ENCODE peak calls at places on chromosomes 4 and X, in five cellular contexts. One of them, this sample, is unnamed.

GRCh38 chr4:3045500-3045850 is 28.9 kb downstream of the HTT-AS start:
- DNase-seq in brain microvascular endothelial cell: peak
- DNase-seq in foreskin fibroblast: peak
- DNase-seq in cardiac muscle cell: no peak
- DNase-seq in prostate gland: no peak
- DNase-seq in this sample: no peak

GRCh38 chr4:89420507-89420906 is 112.9 kb upstream of the GPRIN3 start:
- DNase-seq in brain microvascular endothelial cell: no peak
- DNase-seq in foreskin fibroblast: peak
- DNase-seq in cardiac muscle cell: no peak
- DNase-seq in prostate gland: no peak
- DNase-seq in this sample: peak

GRCh38 chr4:182560358-182560757 is 317.2 kb downstream of the TENM3 start:
- DNase-seq in brain microvascular endothelial cell: peak
- DNase-seq in foreskin fibroblast: no peak
- DNase-seq in cardiac muscle cell: no peak
- DNase-seq in prostate gland: no peak
- DNase-seq in this sample: no peak

GRCh38 chr4:57020467-57021101 is 41.9 kb downstream of the POLR2B start:
- DNase-seq in brain microvascular endothelial cell: peak
- DNase-seq in foreskin fibroblast: peak
- DNase-seq in cardiac muscle cell: no peak
- DNase-seq in prostate gland: no peak
- DNase-seq in this sample: peak

GRCh38 chr4:98728433-98728832 is 70.0 kb upstream of the TSPAN5 start:
- DNase-seq in brain microvascular endothelial cell: peak
- DNase-seq in foreskin fibroblast: peak
- DNase-seq in cardiac muscle cell: no peak
- DNase-seq in prostate gland: no peak
- DNase-seq in this sample: peak

GRCh38 chr4:137705171-137705783 is 173.0 kb upstream of the PCDH18 start:
- DNase-seq in brain microvascular endothelial cell: peak
- DNase-seq in foreskin fibroblast: peak
- DNase-seq in cardiac muscle cell: peak
- DNase-seq in prostate gland: no peak
- DNase-seq in this sample: peak

GRCh38 chr4:144817081-144817480 is 171.1 kb downstream of the HHIP start:
- DNase-seq in brain microvascular endothelial cell: no peak
- DNase-seq in foreskin fibroblast: no peak
- DNase-seq in cardiac muscle cell: no peak
- DNase-seq in prostate gland: no peak
- DNase-seq in this sample: no peak

GRCh38 chrX:2766921-2767320 is 15.1 kb downstream of the XG start:
- DNase-seq in brain microvascular endothelial cell: no peak
- DNase-seq in foreskin fibroblast: no peak
- DNase-seq in cardiac muscle cell: no peak
- DNase-seq in prostate gland: no peak
- DNase-seq in this sample: no peak

GRCh38 chr4:183658362-183659028 is 490 bp downstream of the RWDD4 start:
- DNase-seq in brain microvascular endothelial cell: no peak
- DNase-seq in foreskin fibroblast: peak
- DNase-seq in cardiac muscle cell: peak
- DNase-seq in prostate gland: no peak
- DNase-seq in this sample: no peak

GRCh38 chr4:172708184-172708583 is 460.4 kb upstream of the GALNT7 start:
- DNase-seq in brain microvascular endothelial cell: no peak
- DNase-seq in foreskin fibroblast: no peak
- DNase-seq in cardiac muscle cell: no peak
- DNase-seq in prostate gland: no peak
- DNase-seq in this sample: no peak

GRCh38 chr4:61994036-61994435 is 793.9 kb downstream of the ADGRL3 start:
- DNase-seq in brain microvascular endothelial cell: peak
- DNase-seq in foreskin fibroblast: peak
- DNase-seq in cardiac muscle cell: no peak
- DNase-seq in prostate gland: no peak
- DNase-seq in this sample: no peak

GRCh38 chr4:165915215-165915614 is 42.2 kb downstream of the TLL1 start:
- DNase-seq in brain microvascular endothelial cell: no peak
- DNase-seq in foreskin fibroblast: no peak
- DNase-seq in cardiac muscle cell: no peak
- DNase-seq in prostate gland: no peak
- DNase-seq in this sample: no peak

GRCh38 chrX:43380704-43381103 is 275.4 kb upstream of the MAOA start:
- DNase-seq in brain microvascular endothelial cell: no peak
- DNase-seq in foreskin fibroblast: no peak
- DNase-seq in cardiac muscle cell: no peak
- DNase-seq in prostate gland: no peak
- DNase-seq in this sample: no peak

GRCh38 chr4:7788687-7789425 is 150.8 kb downstream of the AFAP1 start:
- DNase-seq in brain microvascular endothelial cell: no peak
- DNase-seq in foreskin fibroblast: peak
- DNase-seq in cardiac muscle cell: no peak
- DNase-seq in prostate gland: no peak
- DNase-seq in this sample: no peak

GRCh38 chrX:48800574-48801280 is 1.1 kb upstream of the HDAC6 start:
- DNase-seq in brain microvascular endothelial cell: no peak
- DNase-seq in foreskin fibroblast: peak
- DNase-seq in cardiac muscle cell: no peak
- DNase-seq in prostate gland: no peak
- DNase-seq in this sample: no peak

GRCh38 chrX:84907324-84907946 is 96.2 kb upstream of the APOOL start:
- DNase-seq in brain microvascular endothelial cell: no peak
- DNase-seq in foreskin fibroblast: peak
- DNase-seq in cardiac muscle cell: peak
- DNase-seq in prostate gland: no peak
- DNase-seq in this sample: no peak
- H3K4me3 ChIP-seq in brain microvascular endothelial cell: no peak
- H3K4me3 ChIP-seq in foreskin fibroblast: no peak
- H3K4me3 ChIP-seq in cardiac muscle cell: no peak
- H3K4me3 ChIP-seq in prostate gland: no peak
- H3K4me3 ChIP-seq in this sample: no peak

GRCh38 chr4:139709660-139710059 is 44.0 kb downstream of the MGST2 start:
- DNase-seq in brain microvascular endothelial cell: no peak
- DNase-seq in foreskin fibroblast: no peak
- DNase-seq in cardiac muscle cell: no peak
- DNase-seq in prostate gland: no peak
- DNase-seq in this sample: no peak

GRCh38 chr4:139710073-139710472 is 44.5 kb downstream of the MGST2 start:
- DNase-seq in brain microvascular endothelial cell: no peak
- DNase-seq in foreskin fibroblast: no peak
- DNase-seq in cardiac muscle cell: no peak
- DNase-seq in prostate gland: no peak
- DNase-seq in this sample: no peak

GRCh38 chr4:139700568-139700967 is 34.9 kb downstream of the MGST2 start:
- DNase-seq in brain microvascular endothelial cell: no peak
- DNase-seq in foreskin fibroblast: no peak
- DNase-seq in cardiac muscle cell: no peak
- DNase-seq in prostate gland: no peak
- DNase-seq in this sample: no peak

GRCh38 chr4:139704915-139705485 is 39.4 kb downstream of the MGST2 start:
- DNase-seq in brain microvascular endothelial cell: peak
- DNase-seq in foreskin fibroblast: no peak
- DNase-seq in cardiac muscle cell: no peak
- DNase-seq in prostate gland: no peak
- DNase-seq in this sample: no peak
- TF ChIP-seq CTCF in brain microvascular endothelial cell: peak
- TF ChIP-seq CTCF in foreskin fibroblast: no peak
- TF ChIP-seq CTCF in cardiac muscle cell: peak
- TF ChIP-seq CTCF in prostate gland: no peak
- TF ChIP-seq CTCF in this sample: peak

GRCh38 chr4:130563185-130563890 is 1467.4 kb downstream of the C4orf33 start:
- DNase-seq in brain microvascular endothelial cell: peak
- DNase-seq in foreskin fibroblast: peak
- DNase-seq in cardiac muscle cell: peak
- DNase-seq in prostate gland: no peak
- DNase-seq in this sample: peak
- H3K4me3 ChIP-seq in brain microvascular endothelial cell: peak
- H3K4me3 ChIP-seq in foreskin fibroblast: peak
- H3K4me3 ChIP-seq in cardiac muscle cell: no peak
- H3K4me3 ChIP-seq in prostate gland: no peak
- H3K4me3 ChIP-seq in this sample: no peak

DNA sequence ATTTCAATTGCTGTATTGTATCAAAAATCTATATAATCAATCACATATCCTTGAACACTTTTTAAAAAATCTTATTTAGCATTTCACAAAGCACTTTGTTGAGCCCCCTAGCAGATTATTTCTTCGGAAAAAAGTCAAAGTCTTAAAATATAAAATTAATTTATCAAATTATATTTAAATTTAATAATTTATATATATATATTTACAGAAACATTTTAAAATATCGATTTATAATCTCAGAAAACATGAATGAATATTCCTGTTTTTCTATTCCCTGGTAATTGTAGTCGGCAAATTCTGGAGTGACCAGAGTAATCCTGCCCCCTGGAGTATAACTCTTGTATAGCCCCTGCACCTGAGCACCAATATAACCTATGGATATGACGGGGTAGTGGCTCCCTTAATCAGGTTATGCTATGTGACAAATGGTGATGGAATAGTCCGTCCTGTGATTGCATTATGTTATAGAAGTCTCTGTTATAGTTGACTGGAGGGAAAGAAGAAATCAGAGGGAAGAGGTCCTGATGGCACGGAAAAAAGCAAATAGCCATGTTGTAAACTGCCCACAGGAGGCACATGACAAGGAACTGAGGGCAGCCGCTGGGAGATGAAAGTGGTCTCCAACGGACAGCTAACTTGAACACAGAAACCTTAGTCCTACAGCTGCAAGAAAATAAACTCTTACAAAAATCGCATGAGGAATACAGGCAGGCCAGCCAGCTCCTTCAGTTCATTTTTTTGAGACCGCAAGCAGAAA is 1092.3 kb downstream of the ARAP2 start:
- DNase-seq in brain microvascular endothelial cell: no peak
- DNase-seq in foreskin fibroblast: no peak
- DNase-seq in cardiac muscle cell: peak
- DNase-seq in prostate gland: no peak
- DNase-seq in this sample: no peak
- TF ChIP-seq CTCF in brain microvascular endothelial cell: peak
- TF ChIP-seq CTCF in foreskin fibroblast: peak
- TF ChIP-seq CTCF in cardiac muscle cell: no peak
- TF ChIP-seq CTCF in prostate gland: no peak
- TF ChIP-seq CTCF in this sample: no peak

GRCh38 chrX:51192104-51192503 is 140.5 kb upstream of the NUDT10 start:
- DNase-seq in brain microvascular endothelial cell: no peak
- DNase-seq in foreskin fibroblast: no peak
- DNase-seq in cardiac muscle cell: no peak
- DNase-seq in prostate gland: no peak
- DNase-seq in this sample: no peak
- H3K4me3 ChIP-seq in brain microvascular endothelial cell: no peak
- H3K4me3 ChIP-seq in foreskin fibroblast: no peak
- H3K4me3 ChIP-seq in cardiac muscle cell: no peak
- H3K4me3 ChIP-seq in prostate gland: no peak
- H3K4me3 ChIP-seq in this sample: no peak

DNA sequence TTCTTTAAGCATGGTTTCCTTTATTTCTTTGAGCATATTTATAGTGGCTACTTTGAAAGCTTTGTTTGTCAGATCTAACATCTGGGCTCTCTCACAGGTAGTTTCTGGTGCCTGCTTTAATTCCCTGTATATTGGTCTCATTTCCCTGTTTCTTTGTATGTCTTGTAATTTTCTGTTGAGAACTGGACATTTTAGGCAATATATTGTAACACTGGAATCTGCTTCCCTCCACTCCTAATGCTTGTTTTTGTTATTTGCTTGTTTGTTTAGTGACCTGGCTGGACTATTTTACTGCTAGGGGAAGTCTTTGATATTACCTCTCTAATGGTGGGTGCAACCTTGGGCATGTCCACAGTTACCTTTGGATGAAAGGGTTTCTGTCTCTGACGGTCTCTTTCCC is 25.0 kb downstream of the BMPR1B start:
- DNase-seq in brain microvascular endothelial cell: no peak
- DNase-seq in foreskin fibroblast: no peak
- DNase-seq in cardiac muscle cell: no peak
- DNase-seq in prostate gland: no peak
- DNase-seq in this sample: no peak
- TF ChIP-seq CTCF in brain microvascular endothelial cell: no peak
- TF ChIP-seq CTCF in foreskin fibroblast: no peak
- TF ChIP-seq CTCF in cardiac muscle cell: no peak
- TF ChIP-seq CTCF in prostate gland: no peak
- TF ChIP-seq CTCF in this sample: no peak

This sample was measured in BJ.